ENCODE peak calls at places on chromosomes 13 and 19, in nine cellular contexts. D is right atrium auricular region; Y is iPS-NIHi11; Z is H54; W is hepatic stellate cell; C is adipocyte; P is activated naive CD8-positive, alpha-beta T cell treated with anti-CD3 and anti-CD28 coated beads, Interleukin-2, amount 50 U/mL, for 24 hours; S is posterior cingulate gyrus; X is GM12865. K is an unnamed sample.

GRCh38 chr19:49809155-49809986 is 3.7 kb downstream of the FUZ start:
- DNase-seq in D (peak; percentile 77), Y (no peak), Z (no peak), W (peak; percentile 66), C (peak; percentile 53), P (peak; percentile 52), S (peak; percentile 56), X (peak; percentile 33), K (peak; percentile 80)

GRCh38 chr19:39915101-39915847 is 19.2 kb downstream of the FCGBP start:
- DNase-seq in D (peak; percentile 55), Y (peak; percentile 36), Z (no peak), W (no peak), C (no peak), P (no peak), S (no peak), X (no peak), K (no peak)

GRCh38 chr13:105598551-105598950 is 936.9 kb downstream of the EFNB2 start:
- DNase-seq in D (no peak), Y (no peak), Z (no peak), W (no peak), C (peak; percentile 79), P (no peak), S (no peak), X (no peak), K (no peak)

GRCh38 chr19:36081894-36082293 is 27.2 kb downstream of the WDR62 start:
- DNase-seq in D (no peak), Y (no peak), Z (no peak), W (no peak), C (no peak), P (no peak), S (no peak), X (no peak), K (no peak)

GRCh38 chr19:736125-736524 is 14.8 kb upstream of the MISP start:
- DNase-seq in D (no peak), Y (no peak), Z (no peak), W (no peak), C (no peak), P (no peak), S (no peak), X (no peak), K (no peak)

GRCh38 chr13:41588899-41589298 is 131.5 kb downstream of the RGCC start:
- DNase-seq in D (no peak), Y (no peak), Z (peak; percentile 30), W (peak; percentile 57), C (peak; percentile 78), P (peak; percentile 18), S (no peak), X (no peak), K (no peak)

GRCh38 chr19:42201489-42202289 is 15.8 kb downstream of the DEDD2 start:
- DNase-seq in D (no peak), Y (no peak), Z (no peak), W (no peak), C (no peak), P (peak; percentile 61), S (no peak), X (peak; percentile 78), K (no peak)

GRCh38 chr19:54455786-54456422 is 6.9 kb downstream of the LENG8 start:
- DNase-seq in D (no peak), Y (no peak), Z (no peak), W (no peak), C (no peak), P (no peak), S (no peak), X (no peak), K (no peak)

GRCh38 chr13:109859898-109860297 is 73.5 kb upstream of the IRS2 start:
- DNase-seq in D (no peak), Y (no peak), Z (no peak), W (no peak), C (no peak), P (no peak), S (no peak), X (no peak), K (no peak)

GRCh38 chr19:5961969-5962945 is 15.7 kb downstream of the RANBP3 start:
- DNase-seq in D (no peak), Y (no peak), Z (no peak), W (peak; percentile 64), C (no peak), P (peak; percentile 46), S (no peak), X (no peak), K (peak; percentile 77)

GRCh38 chr19:20077791-20078463 is at the start of gene ZNF90:
- DNase-seq in D (peak; percentile 99), Y (peak; percentile 88), Z (peak; percentile 29), W (peak; percentile 93), C (peak; percentile 96), P (peak; percentile 82), S (peak; percentile 91), X (peak; percentile 51), K (peak; percentile 77)

GRCh38 chr13:21101865-21102576 is 40.6 kb upstream of the LATS2 start:
- DNase-seq in D (no peak), Y (no peak), Z (no peak), W (no peak), C (no peak), P (no peak), S (no peak), X (no peak), K (no peak)

GRCh38 chr19:16265205-16265604 is 59.4 kb upstream of the KLF2 start:
- DNase-seq in D (no peak), Y (no peak), Z (no peak), W (no peak), C (no peak), P (no peak), S (no peak), X (no peak), K (no peak)

GRCh38 chr19:56142087-56142787 is 1.1 kb downstream of the ZNF444 start:
- DNase-seq in D (no peak), Y (no peak), Z (no peak), W (no peak), C (no peak), P (no peak), S (no peak), X (no peak), K (peak; percentile 63)

GRCh38 chr19:16527971-16528521 is 14.2 kb downstream of the CHERP start:
- DNase-seq in D (no peak), Y (peak; percentile 59), Z (no peak), W (no peak), C (peak; percentile 11), P (peak; percentile 34), S (no peak), X (peak; percentile 76), K (no peak)

GRCh38 chr13:66805657-66806056 is 424.5 kb downstream of the PCDH9 start:
- DNase-seq in D (no peak), Y (no peak), Z (no peak), W (no peak), C (peak; percentile 64), P (no peak), S (no peak), X (no peak), K (no peak)

GRCh38 chr13:91623151-91623550 is 224.7 kb downstream of the GPC5 start:
- DNase-seq in D (no peak), Y (no peak), Z (no peak), W (no peak), C (no peak), P (no peak), S (no peak), X (no peak), K (no peak)

GRCh38 chr13:30002577-30002976 is 152.2 kb upstream of the UBL3 start:
- DNase-seq in D (no peak), Y (no peak), Z (peak; percentile 10), W (peak; percentile 35), C (peak; percentile 68), P (no peak), S (no peak), X (peak; percentile 14), K (no peak)

GRCh38 chr13:50948576-50948975 is 39.0 kb downstream of the RNASEH2B start:
- DNase-seq in D (no peak), Y (no peak), Z (no peak), W (no peak), C (no peak), P (no peak), S (no peak), X (no peak), K (no peak)

GRCh38 chr13:40613192-40613818 is 53.1 kb downstream of the FOXO1 start:
- DNase-seq in D (no peak), Y (no peak), Z (no peak), W (no peak), C (no peak), P (peak; percentile 51), S (peak; percentile 22), X (peak; percentile 89), K (no peak)

GRCh38 chr19:570315-570714 is 2.1 kb upstream of the BSG start:
- DNase-seq in D (no peak), Y (no peak), Z (no peak), W (no peak), C (no peak), P (no peak), S (no peak), X (no peak), K (peak; percentile 45)

GRCh38 chr13:107291875-107292274 is 723.9 kb upstream of the ARGLU1 start:
- DNase-seq in D (no peak), Y (no peak), Z (no peak), W (no peak), C (no peak), P (no peak), S (no peak), X (no peak), K (no peak)

GRCh38 chr13:101869553-101869952 is 417.1 kb downstream of the ITGBL1 start:
- DNase-seq in D (no peak), Y (no peak), Z (no peak), W (no peak), C (peak; percentile 52), P (no peak), S (no peak), X (no peak), K (no peak)

GRCh38 chr19:18922228-18922985 is 2.9 kb downstream of the DDX49 start:
- DNase-seq in D (no peak), Y (no peak), Z (no peak), W (no peak), C (no peak), P (no peak), S (no peak), X (no peak), K (no peak)

GRCh38 chr13:27961227-27962085 is 7.7 kb downstream of the CDX2 start:
- DNase-seq in D (no peak), Y (no peak), Z (no peak), W (peak; percentile 3), C (no peak), P (no peak), S (no peak), X (no peak), K (no peak)

GRCh38 chr13:111115051-111115840 is at the start of gene ARHGEF7:
- DNase-seq in D (no peak), Y (peak; percentile 80), Z (no peak), W (peak; percentile 48), C (peak; percentile 76), P (no peak), S (peak; percentile 23), X (no peak), K (no peak)

GRCh38 chr19:12567951-12568350 is 16.7 kb upstream of the ZNF564 start:
- DNase-seq in D (no peak), Y (no peak), Z (no peak), W (no peak), C (peak; percentile 60), P (no peak), S (no peak), X (no peak), K (no peak)

GRCh38 chr19:43780706-43781525 is at the start of gene KCNN4:
- DNase-seq in D (no peak), Y (no peak), Z (peak; percentile 92), W (peak; percentile 51), C (peak; percentile 54), P (peak; percentile 77), S (no peak), X (peak; percentile 82), K (no peak)